ENCODE peak calls at places on chromosome 1, in seven cellular contexts. One of them, this sample, is unnamed. For H3K9me3, the result is how much of the 10 kb centered on the place peaks cover.

GRCh38 chr1:171901245-171901644 is 59.9 kb downstream of the DNM3 start:
- DNase-seq in ovary: no peak
- DNase-seq in breast epithelium: no peak
- DNase-seq in transverse colon: no peak
- DNase-seq in A549: no peak
- DNase-seq in body of pancreas: no peak
- DNase-seq in heart left ventricle: no peak
- DNase-seq in this sample: no peak

GRCh38 chr1:11337536-11338350 is 64.7 kb downstream of the UBIAD1 start:
- DNase-seq in ovary: peak
- DNase-seq in breast epithelium: no peak
- DNase-seq in transverse colon: peak
- DNase-seq in A549: peak
- DNase-seq in body of pancreas: peak
- DNase-seq in heart left ventricle: peak
- DNase-seq in this sample: no peak

GRCh38 chr1:118842462-118843201 is 145.5 kb downstream of the TBX15 start:
- DNase-seq in ovary: no peak
- DNase-seq in breast epithelium: no peak
- DNase-seq in transverse colon: no peak
- DNase-seq in A549: no peak
- DNase-seq in body of pancreas: no peak
- DNase-seq in heart left ventricle: no peak
- DNase-seq in this sample: no peak

GRCh38 chr1:199226163-199226562 is 587.3 kb downstream of the PTPRC start:
- DNase-seq in ovary: no peak
- DNase-seq in breast epithelium: no peak
- DNase-seq in transverse colon: no peak
- DNase-seq in A549: no peak
- DNase-seq in body of pancreas: no peak
- DNase-seq in heart left ventricle: no peak
- DNase-seq in this sample: no peak

GRCh38 chr1:185487943-185488342 is 170.9 kb upstream of the IVNS1ABP start:
- DNase-seq in ovary: no peak
- DNase-seq in breast epithelium: no peak
- DNase-seq in transverse colon: no peak
- DNase-seq in A549: no peak
- DNase-seq in body of pancreas: no peak
- DNase-seq in heart left ventricle: no peak
- DNase-seq in this sample: no peak

GRCh38 chr1:86965012-86965826 is 50.8 kb downstream of the HS2ST1 start:
- DNase-seq in ovary: no peak
- DNase-seq in breast epithelium: no peak
- DNase-seq in transverse colon: no peak
- DNase-seq in A549: peak
- DNase-seq in body of pancreas: peak
- DNase-seq in heart left ventricle: no peak
- DNase-seq in this sample: no peak

GRCh38 chr1:228902781-228903572 is 167.7 kb downstream of the RHOU start:
- DNase-seq in ovary: peak
- DNase-seq in breast epithelium: peak
- DNase-seq in transverse colon: peak
- DNase-seq in A549: peak
- DNase-seq in body of pancreas: peak
- DNase-seq in heart left ventricle: peak
- DNase-seq in this sample: peak

GRCh38 chr1:116352349-116352813 is 20.7 kb upstream of the ATP1A1 start:
- DNase-seq in ovary: no peak
- DNase-seq in breast epithelium: no peak
- DNase-seq in transverse colon: no peak
- DNase-seq in A549: no peak
- DNase-seq in body of pancreas: no peak
- DNase-seq in heart left ventricle: no peak
- DNase-seq in this sample: no peak

GRCh38 chr1:183331095-183331742 is 87.0 kb downstream of the NMNAT2 start:
- DNase-seq in ovary: no peak
- DNase-seq in breast epithelium: no peak
- DNase-seq in transverse colon: no peak
- DNase-seq in A549: no peak
- DNase-seq in body of pancreas: no peak
- DNase-seq in heart left ventricle: no peak
- DNase-seq in this sample: no peak

GRCh38 chr1:59150537-59151386 is 146.1 kb upstream of the FGGY start:
- DNase-seq in ovary: peak
- DNase-seq in breast epithelium: peak
- DNase-seq in transverse colon: peak
- DNase-seq in A549: peak
- DNase-seq in body of pancreas: peak
- DNase-seq in heart left ventricle: peak
- DNase-seq in this sample: peak

GRCh38 chr1:214280386-214281029 is 451 bp upstream of the SMYD2 start:
- DNase-seq in ovary: peak
- DNase-seq in breast epithelium: no peak
- DNase-seq in transverse colon: peak
- DNase-seq in A549: peak
- DNase-seq in body of pancreas: peak
- DNase-seq in heart left ventricle: peak
- DNase-seq in this sample: peak

GRCh38 chr1:41160498-41161110 is 81.5 kb downstream of the SCMH1 start:
- DNase-seq in ovary: no peak
- DNase-seq in breast epithelium: no peak
- DNase-seq in transverse colon: no peak
- DNase-seq in A549: no peak
- DNase-seq in body of pancreas: no peak
- DNase-seq in heart left ventricle: no peak
- DNase-seq in this sample: no peak

GRCh38 chr1:6172549-6172948 is 7.6 kb downstream of the CHD5 start:
- DNase-seq in ovary: no peak
- DNase-seq in breast epithelium: no peak
- DNase-seq in transverse colon: no peak
- DNase-seq in A549: no peak
- DNase-seq in body of pancreas: no peak
- DNase-seq in heart left ventricle: no peak
- DNase-seq in this sample: no peak

GRCh38 chr1:5651964-5652751 is 340.1 kb downstream of the NPHP4 start:
- DNase-seq in ovary: no peak
- DNase-seq in breast epithelium: peak
- DNase-seq in transverse colon: no peak
- DNase-seq in A549: no peak
- DNase-seq in body of pancreas: peak
- DNase-seq in heart left ventricle: no peak
- DNase-seq in this sample: no peak

GRCh38 chr1:69691179-69691578 is 123.5 kb downstream of the LRRC7 start:
- DNase-seq in ovary: no peak
- DNase-seq in breast epithelium: no peak
- DNase-seq in transverse colon: no peak
- DNase-seq in A549: no peak
- DNase-seq in body of pancreas: no peak
- DNase-seq in heart left ventricle: no peak
- DNase-seq in this sample: no peak

GRCh38 chr1:234544094-234544579 is 65.2 kb upstream of the TARBP1 start:
- DNase-seq in ovary: peak
- DNase-seq in breast epithelium: peak
- DNase-seq in transverse colon: peak
- DNase-seq in A549: peak
- DNase-seq in body of pancreas: peak
- DNase-seq in heart left ventricle: peak
- DNase-seq in this sample: peak

GRCh38 chr1:37850352-37850955 is 8.9 kb downstream of the MTF1 start:
- DNase-seq in ovary: no peak
- DNase-seq in breast epithelium: no peak
- DNase-seq in transverse colon: no peak
- DNase-seq in A549: no peak
- DNase-seq in body of pancreas: no peak
- DNase-seq in heart left ventricle: no peak
- DNase-seq in this sample: no peak

GRCh38 chr1:107152332-107152731 is 11.5 kb downstream of the NTNG1 start:
- DNase-seq in ovary: no peak
- DNase-seq in breast epithelium: no peak
- DNase-seq in transverse colon: no peak
- DNase-seq in A549: no peak
- DNase-seq in body of pancreas: no peak
- DNase-seq in heart left ventricle: no peak
- DNase-seq in this sample: no peak

GRCh38 chr1:29577512-29577911 is 341.2 kb downstream of the PTPRU start:
- DNase-seq in ovary: no peak
- DNase-seq in breast epithelium: no peak
- DNase-seq in transverse colon: no peak
- DNase-seq in A549: no peak
- DNase-seq in body of pancreas: no peak
- DNase-seq in heart left ventricle: no peak
- DNase-seq in this sample: no peak

GRCh38 chr1:183096889-183097288 is 73.7 kb downstream of the LAMC1 start:
- DNase-seq in ovary: peak
- DNase-seq in breast epithelium: no peak
- DNase-seq in transverse colon: peak
- DNase-seq in A549: no peak
- DNase-seq in body of pancreas: peak
- DNase-seq in heart left ventricle: peak
- DNase-seq in this sample: no peak

GRCh38 chr1:88503656-88504055 is 180.4 kb upstream of the PKN2 start:
- DNase-seq in ovary: no peak
- DNase-seq in breast epithelium: no peak
- DNase-seq in transverse colon: no peak
- DNase-seq in A549: no peak
- DNase-seq in body of pancreas: no peak
- DNase-seq in heart left ventricle: no peak
- DNase-seq in this sample: no peak

GRCh38 chr1:4654764-4655673 is 610 bp downstream of the AJAP1 start:
- DNase-seq in ovary: no peak
- DNase-seq in breast epithelium: no peak
- DNase-seq in transverse colon: no peak
- DNase-seq in A549: no peak
- DNase-seq in body of pancreas: no peak
- DNase-seq in heart left ventricle: no peak
- DNase-seq in this sample: no peak

DNA sequence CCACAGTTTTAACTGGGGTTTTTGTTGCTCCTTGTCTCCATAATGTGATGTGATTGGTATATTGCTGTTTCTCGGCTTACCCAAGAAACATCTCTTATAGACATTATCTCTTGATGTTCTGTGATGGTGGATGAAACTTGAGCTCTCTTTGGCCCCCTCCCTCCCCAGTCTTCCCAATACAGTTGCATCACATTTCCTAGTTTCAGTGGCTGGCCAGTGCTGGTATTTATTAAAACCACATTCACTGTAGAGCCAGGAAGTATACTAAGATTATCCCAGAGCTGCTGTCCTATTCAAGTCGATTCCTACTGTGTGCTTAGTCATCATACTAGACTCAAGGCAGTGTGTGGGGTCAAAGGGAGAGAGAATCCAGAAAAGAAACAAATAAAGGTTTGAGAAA is 244.4 kb downstream of the KAZN start:
- DNase-seq in ovary: no peak
- DNase-seq in breast epithelium: no peak
- DNase-seq in transverse colon: no peak
- DNase-seq in A549: no peak
- DNase-seq in body of pancreas: no peak
- DNase-seq in heart left ventricle: no peak
- DNase-seq in this sample: no peak
- H3K27ac ChIP-seq in ovary: no peak
- H3K27ac ChIP-seq in breast epithelium: no peak
- H3K27ac ChIP-seq in transverse colon: peak
- H3K27ac ChIP-seq in A549: no peak
- H3K27ac ChIP-seq in body of pancreas: no peak
- H3K27ac ChIP-seq in heart left ventricle: no peak
- H3K27ac ChIP-seq in this sample: no peak

GRCh38 chr1:96157101-96157500 is 564.5 kb upstream of the PTBP2 start:
- DNase-seq in ovary: no peak
- DNase-seq in breast epithelium: no peak
- DNase-seq in transverse colon: no peak
- DNase-seq in A549: no peak
- DNase-seq in body of pancreas: no peak
- DNase-seq in heart left ventricle: no peak
- DNase-seq in this sample: no peak
- H3K9me3 ChIP-seq in ovary: under half
- H3K9me3 ChIP-seq in breast epithelium: under half
- H3K9me3 ChIP-seq in transverse colon: under half
- H3K9me3 ChIP-seq in A549: under half
- H3K9me3 ChIP-seq in body of pancreas: under half
- H3K9me3 ChIP-seq in heart left ventricle: under half
- H3K9me3 ChIP-seq in this sample: under half

GRCh38 chr1:1890506-1891348 is at the start of gene GNB1:
- DNase-seq in ovary: peak
- DNase-seq in breast epithelium: peak
- DNase-seq in transverse colon: peak
- DNase-seq in A549: peak
- DNase-seq in body of pancreas: peak
- DNase-seq in heart left ventricle: peak
- DNase-seq in this sample: peak

GRCh38 chr1:1892079-1892762 is 1.3 kb upstream of the GNB1 start:
- DNase-seq in ovary: peak
- DNase-seq in breast epithelium: no peak
- DNase-seq in transverse colon: no peak
- DNase-seq in A549: no peak
- DNase-seq in body of pancreas: no peak
- DNase-seq in heart left ventricle: no peak
- DNase-seq in this sample: no peak

GRCh38 chr1:1889847-1890505 is 911 bp downstream of the GNB1 start:
- DNase-seq in ovary: no peak
- DNase-seq in breast epithelium: no peak
- DNase-seq in transverse colon: peak
- DNase-seq in A549: no peak
- DNase-seq in body of pancreas: peak
- DNase-seq in heart left ventricle: peak
- DNase-seq in this sample: peak

GRCh38 chr1:1892763-1893120 is 1.9 kb upstream of the GNB1 start:
- DNase-seq in ovary: no peak
- DNase-seq in breast epithelium: no peak
- DNase-seq in transverse colon: no peak
- DNase-seq in A549: no peak
- DNase-seq in body of pancreas: no peak
- DNase-seq in heart left ventricle: no peak
- DNase-seq in this sample: no peak

GRCh38 chr1:1891349-1892078 is 627 bp upstream of the GNB1 start:
- DNase-seq in ovary: peak
- DNase-seq in breast epithelium: no peak
- DNase-seq in transverse colon: peak
- DNase-seq in A549: no peak
- DNase-seq in body of pancreas: peak
- DNase-seq in heart left ventricle: peak
- DNase-seq in this sample: peak
- TF ChIP-seq POLR2A in ovary: peak
- TF ChIP-seq POLR2A in breast epithelium: no peak
- TF ChIP-seq POLR2A in transverse colon: peak
- TF ChIP-seq POLR2A in A549: peak
- TF ChIP-seq POLR2A in body of pancreas: peak
- TF ChIP-seq POLR2A in heart left ventricle: no peak
- TF ChIP-seq POLR2A in this sample: no peak

GRCh38 chr1:227760377-227760776 is 25.1 kb downstream of the SNAP47 start:
- DNase-seq in ovary: no peak
- DNase-seq in breast epithelium: no peak
- DNase-seq in transverse colon: no peak
- DNase-seq in A549: no peak
- DNase-seq in body of pancreas: no peak
- DNase-seq in heart left ventricle: no peak
- DNase-seq in this sample: no peak
- H3K27ac ChIP-seq in ovary: peak
- H3K27ac ChIP-seq in breast epithelium: peak
- H3K27ac ChIP-seq in transverse colon: peak
- H3K27ac ChIP-seq in A549: no peak
- H3K27ac ChIP-seq in body of pancreas: no peak
- H3K27ac ChIP-seq in heart left ventricle: peak
- H3K27ac ChIP-seq in this sample: no peak

This sample was measured in tibial nerve.